ENCODE peak calls at places on chromosomes 13 and 19, in five cellular contexts. One of them, this sample, is unnamed.

GRCh38 chr19:13087795-13088537 is 14.7 kb downstream of the LYL1 start:
- DNase-seq in posterior cingulate gyrus: no peak
- DNase-seq in activated CD4-positive, alpha-beta T cell treated with anti-CD3 and anti-CD28 coated beads, Interleukin-2, amount 10 ng/mL, durations not matched to agents 24 days and 14 days: no peak
- DNase-seq in stimulated activated CD4-positive, alpha-beta T cell treated with anti-CD3 and anti-CD28 coated beads, Interleukin-1b, Interleukin-23, amount 100 ng/mL, for 24 hours: no peak
- DNase-seq in T-helper 9 cell: no peak
- DNase-seq in this sample: no peak

GRCh38 chr19:6273701-6274601 is 5.8 kb downstream of the MLLT1 start:
- DNase-seq in posterior cingulate gyrus: peak
- DNase-seq in activated CD4-positive, alpha-beta T cell treated with anti-CD3 and anti-CD28 coated beads, Interleukin-2, amount 10 ng/mL, durations not matched to agents 24 days and 14 days: no peak
- DNase-seq in stimulated activated CD4-positive, alpha-beta T cell treated with anti-CD3 and anti-CD28 coated beads, Interleukin-1b, Interleukin-23, amount 100 ng/mL, for 24 hours: no peak
- DNase-seq in T-helper 9 cell: no peak
- DNase-seq in this sample: peak

GRCh38 chr13:24668955-24669354 is 11.3 kb upstream of the ATP12A start:
- DNase-seq in posterior cingulate gyrus: no peak
- DNase-seq in activated CD4-positive, alpha-beta T cell treated with anti-CD3 and anti-CD28 coated beads, Interleukin-2, amount 10 ng/mL, durations not matched to agents 24 days and 14 days: no peak
- DNase-seq in stimulated activated CD4-positive, alpha-beta T cell treated with anti-CD3 and anti-CD28 coated beads, Interleukin-1b, Interleukin-23, amount 100 ng/mL, for 24 hours: no peak
- DNase-seq in T-helper 9 cell: no peak
- DNase-seq in this sample: peak

GRCh38 chr13:106530209-106530906 is 5.1 kb downstream of the EFNB2 start:
- DNase-seq in posterior cingulate gyrus: no peak
- DNase-seq in activated CD4-positive, alpha-beta T cell treated with anti-CD3 and anti-CD28 coated beads, Interleukin-2, amount 10 ng/mL, durations not matched to agents 24 days and 14 days: no peak
- DNase-seq in stimulated activated CD4-positive, alpha-beta T cell treated with anti-CD3 and anti-CD28 coated beads, Interleukin-1b, Interleukin-23, amount 100 ng/mL, for 24 hours: no peak
- DNase-seq in T-helper 9 cell: no peak
- DNase-seq in this sample: peak

GRCh38 chr19:35773020-35773809 is 2.1 kb upstream of the ARHGAP33 start:
- DNase-seq in posterior cingulate gyrus: no peak
- DNase-seq in activated CD4-positive, alpha-beta T cell treated with anti-CD3 and anti-CD28 coated beads, Interleukin-2, amount 10 ng/mL, durations not matched to agents 24 days and 14 days: no peak
- DNase-seq in stimulated activated CD4-positive, alpha-beta T cell treated with anti-CD3 and anti-CD28 coated beads, Interleukin-1b, Interleukin-23, amount 100 ng/mL, for 24 hours: no peak
- DNase-seq in T-helper 9 cell: no peak
- DNase-seq in this sample: no peak

GRCh38 chr13:77563110-77563509 is 27.6 kb downstream of the SCEL start:
- DNase-seq in posterior cingulate gyrus: no peak
- DNase-seq in activated CD4-positive, alpha-beta T cell treated with anti-CD3 and anti-CD28 coated beads, Interleukin-2, amount 10 ng/mL, durations not matched to agents 24 days and 14 days: no peak
- DNase-seq in stimulated activated CD4-positive, alpha-beta T cell treated with anti-CD3 and anti-CD28 coated beads, Interleukin-1b, Interleukin-23, amount 100 ng/mL, for 24 hours: no peak
- DNase-seq in T-helper 9 cell: no peak
- DNase-seq in this sample: no peak

GRCh38 chr13:109151255-109151654 is 521.8 kb downstream of the MYO16 start:
- DNase-seq in posterior cingulate gyrus: no peak
- DNase-seq in activated CD4-positive, alpha-beta T cell treated with anti-CD3 and anti-CD28 coated beads, Interleukin-2, amount 10 ng/mL, durations not matched to agents 24 days and 14 days: no peak
- DNase-seq in stimulated activated CD4-positive, alpha-beta T cell treated with anti-CD3 and anti-CD28 coated beads, Interleukin-1b, Interleukin-23, amount 100 ng/mL, for 24 hours: no peak
- DNase-seq in T-helper 9 cell: no peak
- DNase-seq in this sample: no peak

GRCh38 chr13:31767175-31767900 is 28.0 kb downstream of the RXFP2 start:
- DNase-seq in posterior cingulate gyrus: no peak
- DNase-seq in activated CD4-positive, alpha-beta T cell treated with anti-CD3 and anti-CD28 coated beads, Interleukin-2, amount 10 ng/mL, durations not matched to agents 24 days and 14 days: no peak
- DNase-seq in stimulated activated CD4-positive, alpha-beta T cell treated with anti-CD3 and anti-CD28 coated beads, Interleukin-1b, Interleukin-23, amount 100 ng/mL, for 24 hours: no peak
- DNase-seq in T-helper 9 cell: no peak
- DNase-seq in this sample: no peak

GRCh38 chr19:42032428-42032827 is 37.6 kb downstream of the GRIK5 start:
- DNase-seq in posterior cingulate gyrus: no peak
- DNase-seq in activated CD4-positive, alpha-beta T cell treated with anti-CD3 and anti-CD28 coated beads, Interleukin-2, amount 10 ng/mL, durations not matched to agents 24 days and 14 days: no peak
- DNase-seq in stimulated activated CD4-positive, alpha-beta T cell treated with anti-CD3 and anti-CD28 coated beads, Interleukin-1b, Interleukin-23, amount 100 ng/mL, for 24 hours: no peak
- DNase-seq in T-helper 9 cell: no peak
- DNase-seq in this sample: no peak

GRCh38 chr19:31470229-31470939 is 121.1 kb upstream of the TSHZ3 start:
- DNase-seq in posterior cingulate gyrus: no peak
- DNase-seq in activated CD4-positive, alpha-beta T cell treated with anti-CD3 and anti-CD28 coated beads, Interleukin-2, amount 10 ng/mL, durations not matched to agents 24 days and 14 days: peak
- DNase-seq in stimulated activated CD4-positive, alpha-beta T cell treated with anti-CD3 and anti-CD28 coated beads, Interleukin-1b, Interleukin-23, amount 100 ng/mL, for 24 hours: no peak
- DNase-seq in T-helper 9 cell: no peak
- DNase-seq in this sample: peak

GRCh38 chr19:56969726-56970125 is 129.2 kb upstream of the PEG3 start:
- DNase-seq in posterior cingulate gyrus: no peak
- DNase-seq in activated CD4-positive, alpha-beta T cell treated with anti-CD3 and anti-CD28 coated beads, Interleukin-2, amount 10 ng/mL, durations not matched to agents 24 days and 14 days: no peak
- DNase-seq in stimulated activated CD4-positive, alpha-beta T cell treated with anti-CD3 and anti-CD28 coated beads, Interleukin-1b, Interleukin-23, amount 100 ng/mL, for 24 hours: no peak
- DNase-seq in T-helper 9 cell: no peak
- DNase-seq in this sample: no peak

GRCh38 chr19:19106061-19106551 is 32.2 kb downstream of the TMEM161A start:
- DNase-seq in posterior cingulate gyrus: no peak
- DNase-seq in activated CD4-positive, alpha-beta T cell treated with anti-CD3 and anti-CD28 coated beads, Interleukin-2, amount 10 ng/mL, durations not matched to agents 24 days and 14 days: no peak
- DNase-seq in stimulated activated CD4-positive, alpha-beta T cell treated with anti-CD3 and anti-CD28 coated beads, Interleukin-1b, Interleukin-23, amount 100 ng/mL, for 24 hours: no peak
- DNase-seq in T-helper 9 cell: no peak
- DNase-seq in this sample: no peak

GRCh38 chr19:23071087-23071511 is 45.7 kb upstream of the ZNF730 start:
- DNase-seq in posterior cingulate gyrus: no peak
- DNase-seq in activated CD4-positive, alpha-beta T cell treated with anti-CD3 and anti-CD28 coated beads, Interleukin-2, amount 10 ng/mL, durations not matched to agents 24 days and 14 days: no peak
- DNase-seq in stimulated activated CD4-positive, alpha-beta T cell treated with anti-CD3 and anti-CD28 coated beads, Interleukin-1b, Interleukin-23, amount 100 ng/mL, for 24 hours: no peak
- DNase-seq in T-helper 9 cell: no peak
- DNase-seq in this sample: no peak

GRCh38 chr19:46299004-46299509 is 2.2 kb downstream of the HIF3A start:
- DNase-seq in posterior cingulate gyrus: peak
- DNase-seq in activated CD4-positive, alpha-beta T cell treated with anti-CD3 and anti-CD28 coated beads, Interleukin-2, amount 10 ng/mL, durations not matched to agents 24 days and 14 days: no peak
- DNase-seq in stimulated activated CD4-positive, alpha-beta T cell treated with anti-CD3 and anti-CD28 coated beads, Interleukin-1b, Interleukin-23, amount 100 ng/mL, for 24 hours: no peak
- DNase-seq in T-helper 9 cell: no peak
- DNase-seq in this sample: peak

GRCh38 chr13:98083507-98083906 is 59.4 kb upstream of the FARP1 start:
- DNase-seq in posterior cingulate gyrus: no peak
- DNase-seq in activated CD4-positive, alpha-beta T cell treated with anti-CD3 and anti-CD28 coated beads, Interleukin-2, amount 10 ng/mL, durations not matched to agents 24 days and 14 days: no peak
- DNase-seq in stimulated activated CD4-positive, alpha-beta T cell treated with anti-CD3 and anti-CD28 coated beads, Interleukin-1b, Interleukin-23, amount 100 ng/mL, for 24 hours: no peak
- DNase-seq in T-helper 9 cell: no peak
- DNase-seq in this sample: no peak

GRCh38 chr19:10013316-10013715 is at the start of gene RDH8:
- DNase-seq in posterior cingulate gyrus: no peak
- DNase-seq in activated CD4-positive, alpha-beta T cell treated with anti-CD3 and anti-CD28 coated beads, Interleukin-2, amount 10 ng/mL, durations not matched to agents 24 days and 14 days: no peak
- DNase-seq in stimulated activated CD4-positive, alpha-beta T cell treated with anti-CD3 and anti-CD28 coated beads, Interleukin-1b, Interleukin-23, amount 100 ng/mL, for 24 hours: no peak
- DNase-seq in T-helper 9 cell: no peak
- DNase-seq in this sample: no peak

GRCh38 chr19:55284405-55285058 is 735 bp downstream of the BRSK1 start:
- DNase-seq in posterior cingulate gyrus: no peak
- DNase-seq in activated CD4-positive, alpha-beta T cell treated with anti-CD3 and anti-CD28 coated beads, Interleukin-2, amount 10 ng/mL, durations not matched to agents 24 days and 14 days: no peak
- DNase-seq in stimulated activated CD4-positive, alpha-beta T cell treated with anti-CD3 and anti-CD28 coated beads, Interleukin-1b, Interleukin-23, amount 100 ng/mL, for 24 hours: no peak
- DNase-seq in T-helper 9 cell: no peak
- DNase-seq in this sample: no peak